ENCODE peak calls at places on chromosomes 7 and 10, in ten cellular contexts. I, B, C, N, J, Q, T, Z, F and S are unnamed samples.

GRCh38 chr10:132995909-132996602 is 53.7 kb upstream of the CFAP46 start:
- DNase-seq in N (no peak), Z (no peak), J (no peak), Q (no peak), C (no peak), I (no peak), B (no peak), T (no peak), F (no peak), S (no peak)

GRCh38 chr7:95686109-95686508 is 86.2 kb upstream of the DYNC1I1 start:
- DNase-seq in Q (peak), T (peak), F (peak), J (peak), C (peak), I (peak), Z (peak), B (peak), N (no peak), S (peak)

GRCh38 chr10:11341253-11341652 is 270.2 kb downstream of the USP6NL start:
- DNase-seq in J (no peak), Q (no peak), N (no peak), C (no peak), Z (no peak), F (no peak), B (no peak), I (no peak), T (no peak), S (no peak)

GRCh38 chr7:153470004-153470671 is 582.1 kb upstream of the DPP6 start:
- DNase-seq in F (no peak), B (no peak), J (no peak), C (no peak), Q (no peak), N (no peak), Z (no peak), I (no peak), T (no peak), S (no peak)

GRCh38 chr7:127850195-127850594 is 181.0 kb downstream of the LRRC4 start:
- DNase-seq in I (no peak), J (no peak), B (no peak), C (no peak), Z (no peak), Q (no peak), T (no peak), F (peak), N (no peak), S (peak)

GRCh38 chr10:105950410-105950809 is 1214.1 kb downstream of the SORCS1 start:
- DNase-seq in B (peak), T (peak), F (peak), Z (peak), J (no peak), C (no peak), N (no peak), I (peak), Q (peak), S (peak)

GRCh38 chr7:70700935-70701425 is 431.0 kb upstream of the GALNT17 start:
- DNase-seq in T (no peak), C (no peak), B (no peak), J (no peak), Z (no peak), N (no peak), I (no peak), Q (no peak), F (no peak), S (no peak)

GRCh38 chr7:43152696-43153095 is 40.2 kb downstream of the HECW1 start:
- DNase-seq in C (no peak), N (no peak), J (no peak), Z (no peak), Q (no peak), B (no peak), F (no peak), T (no peak), I (no peak), S (no peak)

GRCh38 chr10:25758041-25758457 is 176.0 kb upstream of the MYO3A start:
- DNase-seq in F (peak), Z (peak), Q (no peak), C (no peak), J (no peak), I (peak), B (peak), T (peak), N (no peak), S (peak)

GRCh38 chr7:51455948-51456347 is 139.3 kb upstream of the COBL start:
- DNase-seq in J (no peak), N (no peak), C (no peak), B (no peak), Q (no peak), I (no peak), F (no peak), Z (no peak), T (no peak), S (no peak)